ENCODE peak calls at places on chromosome 20, in six cellular contexts. One of them, this sample, is unnamed.

GRCh38 chr20:62768815-62769287 is 27.4 kb upstream of the MRGBP start:
- DNase-seq in neural progenitor cell: no peak
- DNase-seq in CD4-positive, alpha-beta memory T cell: no peak
- DNase-seq in mesenchymal stem cell: no peak
- DNase-seq in IMR-90: peak; percentile 61
- DNase-seq in A549: no peak
- DNase-seq in this sample: no peak

GRCh38 chr20:1786061-1786460 is 109.1 kb upstream of the SIRPA start:
- DNase-seq in neural progenitor cell: no peak
- DNase-seq in mesenchymal stem cell: no peak
- DNase-seq in IMR-90: no peak
- DNase-seq in CD4-positive, alpha-beta memory T cell: no peak
- DNase-seq in A549: no peak
- DNase-seq in this sample: no peak

GRCh38 chr20:52493177-52493711 is 301.7 kb upstream of the ZFP64 start:
- DNase-seq in CD4-positive, alpha-beta memory T cell: peak; percentile 2
- DNase-seq in IMR-90: peak; percentile 36
- DNase-seq in neural progenitor cell: no peak
- DNase-seq in A549: no peak
- DNase-seq in mesenchymal stem cell: peak; percentile 87
- DNase-seq in this sample: no peak

GRCh38 chr20:23655551-23656211 is 17.9 kb upstream of the CST3 start:
- DNase-seq in A549: no peak
- DNase-seq in neural progenitor cell: no peak
- DNase-seq in IMR-90: no peak
- DNase-seq in CD4-positive, alpha-beta memory T cell: no peak
- DNase-seq in mesenchymal stem cell: no peak
- DNase-seq in this sample: no peak

GRCh38 chr20:7790189-7790588 is 150.1 kb downstream of the HAO1 start:
- DNase-seq in mesenchymal stem cell: no peak
- DNase-seq in CD4-positive, alpha-beta memory T cell: no peak
- DNase-seq in A549: no peak
- DNase-seq in neural progenitor cell: no peak
- DNase-seq in IMR-90: no peak
- DNase-seq in this sample: no peak

GRCh38 chr20:64035066-64035932 is 683 bp upstream of the C20orf204 start:
- DNase-seq in neural progenitor cell: no peak
- DNase-seq in CD4-positive, alpha-beta memory T cell: no peak
- DNase-seq in IMR-90: no peak
- DNase-seq in A549: no peak
- DNase-seq in mesenchymal stem cell: no peak
- DNase-seq in this sample: no peak

GRCh38 chr20:19254086-19254821 is 41.8 kb downstream of the SLC24A3 start:
- DNase-seq in A549: no peak
- DNase-seq in neural progenitor cell: no peak
- DNase-seq in CD4-positive, alpha-beta memory T cell: no peak
- DNase-seq in mesenchymal stem cell: no peak
- DNase-seq in IMR-90: no peak
- DNase-seq in this sample: no peak

GRCh38 chr20:18005170-18005989 is 36.6 kb downstream of the MGME1 start:
- DNase-seq in mesenchymal stem cell: no peak
- DNase-seq in CD4-positive, alpha-beta memory T cell: no peak
- DNase-seq in A549: no peak
- DNase-seq in IMR-90: no peak
- DNase-seq in neural progenitor cell: no peak
- DNase-seq in this sample: no peak

GRCh38 chr20:62119591-62120364 is 2.5 kb upstream of the LSM14B start:
- DNase-seq in A549: no peak
- DNase-seq in mesenchymal stem cell: no peak
- DNase-seq in IMR-90: no peak
- DNase-seq in CD4-positive, alpha-beta memory T cell: no peak
- DNase-seq in neural progenitor cell: no peak
- DNase-seq in this sample: no peak

GRCh38 chr20:36319356-36320260 is 13.5 kb downstream of the DLGAP4 start:
- DNase-seq in CD4-positive, alpha-beta memory T cell: no peak
- DNase-seq in IMR-90: no peak
- DNase-seq in A549: no peak
- DNase-seq in neural progenitor cell: no peak
- DNase-seq in mesenchymal stem cell: no peak
- DNase-seq in this sample: peak; percentile 30

GRCh38 chr20:52047811-52048302 is 143.7 kb downstream of the ZFP64 start:
- DNase-seq in mesenchymal stem cell: peak; percentile 68
- DNase-seq in A549: no peak
- DNase-seq in IMR-90: peak; percentile 67
- DNase-seq in CD4-positive, alpha-beta memory T cell: peak; percentile 54
- DNase-seq in neural progenitor cell: peak; percentile 57
- DNase-seq in this sample: peak; percentile 46

GRCh38 chr20:3237958-3238615 is 903 bp downstream of the SLC4A11 start:
- DNase-seq in IMR-90: no peak
- DNase-seq in A549: no peak
- DNase-seq in CD4-positive, alpha-beta memory T cell: no peak
- DNase-seq in neural progenitor cell: peak; percentile 63
- DNase-seq in mesenchymal stem cell: no peak
- DNase-seq in this sample: no peak

GRCh38 chr20:25637247-25637646 is 13.4 kb upstream of the NANP start:
- DNase-seq in CD4-positive, alpha-beta memory T cell: no peak
- DNase-seq in A549: no peak
- DNase-seq in neural progenitor cell: no peak
- DNase-seq in IMR-90: no peak
- DNase-seq in mesenchymal stem cell: no peak
- DNase-seq in this sample: no peak

GRCh38 chr20:370977-371754 is 9.4 kb upstream of the TRIB3 start:
- DNase-seq in CD4-positive, alpha-beta memory T cell: no peak
- DNase-seq in IMR-90: no peak
- DNase-seq in A549: no peak
- DNase-seq in neural progenitor cell: no peak
- DNase-seq in mesenchymal stem cell: no peak
- DNase-seq in this sample: no peak

GRCh38 chr20:13659288-13659687 is 20.6 kb upstream of the TASP1 start:
- DNase-seq in mesenchymal stem cell: no peak
- DNase-seq in IMR-90: no peak
- DNase-seq in CD4-positive, alpha-beta memory T cell: no peak
- DNase-seq in neural progenitor cell: no peak
- DNase-seq in A549: no peak
- DNase-seq in this sample: no peak

GRCh38 chr20:58706975-58707681 is 14.5 kb downstream of the NPEPL1 start:
- DNase-seq in A549: no peak
- DNase-seq in CD4-positive, alpha-beta memory T cell: no peak
- DNase-seq in IMR-90: no peak
- DNase-seq in neural progenitor cell: no peak
- DNase-seq in mesenchymal stem cell: no peak
- DNase-seq in this sample: no peak

GRCh38 chr20:43357352-43357751 is 100.3 kb upstream of the SRSF6 start:
- DNase-seq in A549: no peak
- DNase-seq in IMR-90: no peak
- DNase-seq in neural progenitor cell: no peak
- DNase-seq in CD4-positive, alpha-beta memory T cell: no peak
- DNase-seq in mesenchymal stem cell: no peak
- DNase-seq in this sample: no peak

GRCh38 chr20:32456869-32457421 is 98.8 kb downstream of the ASXL1 start:
- DNase-seq in CD4-positive, alpha-beta memory T cell: no peak
- DNase-seq in A549: peak; percentile 70
- DNase-seq in mesenchymal stem cell: peak; percentile 76
- DNase-seq in neural progenitor cell: peak; percentile 91
- DNase-seq in IMR-90: peak; percentile 17
- DNase-seq in this sample: no peak
- H3K4me3 ChIP-seq in CD4-positive, alpha-beta memory T cell: no peak overlapping the region
- H3K4me3 ChIP-seq in A549: peak overlapping the region; percentile 81
- H3K4me3 ChIP-seq in mesenchymal stem cell: peak overlapping the region; percentile 72
- H3K4me3 ChIP-seq in neural progenitor cell: peak overlapping the region; percentile 54
- H3K4me3 ChIP-seq in IMR-90: peak overlapping the region; percentile 11
- H3K4me3 ChIP-seq in this sample: no peak overlapping the region

DNA sequence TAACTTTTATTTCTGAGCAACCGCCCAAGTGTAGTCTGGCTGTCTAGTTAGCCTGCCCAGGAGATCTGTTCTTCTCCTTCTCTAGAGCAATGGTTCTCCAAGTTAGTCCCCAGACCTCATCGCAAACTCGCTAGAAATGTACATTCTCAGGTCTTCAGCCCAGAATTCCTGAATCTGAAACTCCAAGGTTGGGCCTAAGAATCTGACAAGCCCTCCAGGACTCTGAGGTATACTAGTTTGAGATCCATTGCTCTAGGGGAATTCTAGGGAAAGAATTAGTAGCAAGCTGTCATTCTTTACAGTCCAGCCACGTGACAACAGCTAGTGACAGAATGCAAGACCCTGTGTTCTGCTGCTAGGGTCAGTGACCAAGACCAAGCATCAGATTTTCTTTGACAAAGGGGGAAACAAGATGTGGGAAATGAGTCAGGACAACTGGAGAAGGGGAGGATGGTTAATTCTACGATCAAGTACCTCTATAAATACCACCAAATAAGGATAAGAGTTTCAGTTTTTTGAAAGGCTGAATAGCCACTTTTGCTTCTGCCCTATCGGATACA is 5.8 kb downstream of the UBE2V1 start:
- DNase-seq in mesenchymal stem cell: no peak
- DNase-seq in neural progenitor cell: no peak
- DNase-seq in A549: no peak
- DNase-seq in CD4-positive, alpha-beta memory T cell: no peak
- DNase-seq in IMR-90: no peak
- DNase-seq in this sample: no peak
- H3K4me1 ChIP-seq in mesenchymal stem cell: peaks cover 24% of the 10 kb centered on the region
- H3K4me1 ChIP-seq in neural progenitor cell: peaks cover 7% of the 10 kb centered on the region
- H3K4me1 ChIP-seq in A549: peaks cover 81% of the 10 kb centered on the region
- H3K4me1 ChIP-seq in CD4-positive, alpha-beta memory T cell: peaks cover 87% of the 10 kb centered on the region
- H3K4me1 ChIP-seq in IMR-90: peaks cover 38% of the 10 kb centered on the region
- H3K4me1 ChIP-seq in this sample: peaks cover 62% of the 10 kb centered on the region

GRCh38 chr20:4682682-4683081 is 39.0 kb upstream of the PRND start:
- DNase-seq in CD4-positive, alpha-beta memory T cell: no peak
- DNase-seq in IMR-90: no peak
- DNase-seq in A549: no peak
- DNase-seq in neural progenitor cell: no peak
- DNase-seq in mesenchymal stem cell: no peak
- DNase-seq in this sample: no peak

GRCh38 chr20:4683261-4683660 is 38.4 kb upstream of the PRND start:
- DNase-seq in neural progenitor cell: no peak
- DNase-seq in mesenchymal stem cell: no peak
- DNase-seq in CD4-positive, alpha-beta memory T cell: no peak
- DNase-seq in IMR-90: no peak
- DNase-seq in A549: no peak
- DNase-seq in this sample: no peak

GRCh38 chr20:4681441-4681840 is 40.3 kb upstream of the PRND start:
- DNase-seq in neural progenitor cell: no peak
- DNase-seq in CD4-positive, alpha-beta memory T cell: no peak
- DNase-seq in A549: no peak
- DNase-seq in mesenchymal stem cell: peak; percentile 28
- DNase-seq in IMR-90: no peak
- DNase-seq in this sample: no peak

GRCh38 chr20:4684837-4685413 is 36.8 kb upstream of the PRND start:
- DNase-seq in mesenchymal stem cell: peak; percentile 94
- DNase-seq in IMR-90: peak; percentile 84
- DNase-seq in CD4-positive, alpha-beta memory T cell: no peak
- DNase-seq in neural progenitor cell: no peak
- DNase-seq in A549: peak; percentile 33
- DNase-seq in this sample: no peak

DNA sequence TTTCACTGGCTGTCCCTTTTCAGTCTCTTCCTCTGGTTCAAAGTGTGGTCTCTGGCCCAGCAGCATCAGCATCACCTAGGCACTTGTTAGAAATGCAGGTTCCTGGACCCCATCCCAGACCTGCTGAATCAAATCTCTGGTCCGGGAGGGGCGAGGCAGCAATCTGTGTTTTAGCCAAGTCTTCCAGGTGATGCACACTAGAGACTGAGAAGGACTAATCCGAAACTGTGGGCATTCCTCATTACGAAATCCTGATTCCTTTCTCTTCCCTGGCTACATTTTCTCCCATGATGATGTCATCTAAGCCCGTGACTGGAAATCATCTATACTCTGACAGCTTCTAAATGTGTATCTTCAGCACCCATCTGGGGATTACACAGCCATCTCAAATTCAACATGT is 39.7 kb upstream of the PRND start:
- DNase-seq in CD4-positive, alpha-beta memory T cell: no peak
- DNase-seq in neural progenitor cell: no peak
- DNase-seq in A549: no peak
- DNase-seq in mesenchymal stem cell: peak; percentile 63
- DNase-seq in IMR-90: peak; percentile 68
- DNase-seq in this sample: no peak
- H3K27ac ChIP-seq in CD4-positive, alpha-beta memory T cell: no peak overlapping the region
- H3K27ac ChIP-seq in neural progenitor cell: no peak overlapping the region
- H3K27ac ChIP-seq in A549: no peak overlapping the region
- H3K27ac ChIP-seq in mesenchymal stem cell: no peak overlapping the region
- H3K27ac ChIP-seq in IMR-90: no peak overlapping the region
- H3K27ac ChIP-seq in this sample: no peak overlapping the region

GRCh38 chr20:38144608-38145093 is 20.4 kb downstream of the TGM2 start:
- DNase-seq in CD4-positive, alpha-beta memory T cell: no peak
- DNase-seq in mesenchymal stem cell: no peak
- DNase-seq in neural progenitor cell: no peak
- DNase-seq in A549: no peak
- DNase-seq in IMR-90: no peak
- DNase-seq in this sample: no peak

GRCh38 chr20:38143238-38143645 is 21.8 kb downstream of the TGM2 start:
- DNase-seq in mesenchymal stem cell: no peak
- DNase-seq in A549: peak; percentile 93
- DNase-seq in CD4-positive, alpha-beta memory T cell: no peak
- DNase-seq in IMR-90: no peak
- DNase-seq in neural progenitor cell: no peak
- DNase-seq in this sample: no peak

GRCh38 chr20:38141889-38142494 is 23.1 kb downstream of the TGM2 start:
- DNase-seq in IMR-90: no peak
- DNase-seq in A549: no peak
- DNase-seq in neural progenitor cell: no peak
- DNase-seq in CD4-positive, alpha-beta memory T cell: no peak
- DNase-seq in mesenchymal stem cell: no peak
- DNase-seq in this sample: no peak

GRCh38 chr20:38145094-38146075 is 19.7 kb downstream of the TGM2 start:
- DNase-seq in A549: peak; percentile 62
- DNase-seq in CD4-positive, alpha-beta memory T cell: no peak
- DNase-seq in mesenchymal stem cell: peak; percentile 73
- DNase-seq in IMR-90: peak; percentile 87
- DNase-seq in neural progenitor cell: no peak
- DNase-seq in this sample: no peak

GRCh38 chr20:38143646-38144554 is 21.2 kb downstream of the TGM2 start:
- DNase-seq in IMR-90: peak; percentile 95
- DNase-seq in CD4-positive, alpha-beta memory T cell: no peak
- DNase-seq in neural progenitor cell: no peak
- DNase-seq in A549: peak; percentile 91
- DNase-seq in mesenchymal stem cell: peak; percentile 96
- DNase-seq in this sample: no peak
- H3K4me3 ChIP-seq in IMR-90: no peak overlapping the region
- H3K4me3 ChIP-seq in CD4-positive, alpha-beta memory T cell: no peak overlapping the region
- H3K4me3 ChIP-seq in neural progenitor cell: no peak overlapping the region
- H3K4me3 ChIP-seq in A549: no peak overlapping the region
- H3K4me3 ChIP-seq in mesenchymal stem cell: peak overlapping the region; percentile 7
- H3K4me3 ChIP-seq in this sample: no peak overlapping the region